ENCODE peak calls at places on chromosome 12, in five cellular contexts. One of them, this sample, is unnamed.

GRCh38 chr12:56714431-56714929 is 10.6 kb downstream of the NACA start:
- DNase-seq in DND-41: no peak
- DNase-seq in mammary epithelial cell: no peak
- DNase-seq in breast epithelium: no peak
- DNase-seq in AG04450: no peak
- DNase-seq in this sample: no peak

GRCh38 chr12:39490500-39491276 is 47.8 kb upstream of the KIF21A start:
- DNase-seq in DND-41: no peak
- DNase-seq in breast epithelium: no peak
- DNase-seq in AG04450: no peak
- DNase-seq in mammary epithelial cell: peak
- DNase-seq in this sample: no peak

GRCh38 chr12:106113042-106113441 is 25.7 kb downstream of the NUAK1 start:
- DNase-seq in DND-41: no peak
- DNase-seq in breast epithelium: no peak
- DNase-seq in AG04450: no peak
- DNase-seq in mammary epithelial cell: peak
- DNase-seq in this sample: peak

GRCh38 chr12:113418213-113418879 is 3.8 kb upstream of the SDSL start:
- DNase-seq in DND-41: no peak
- DNase-seq in breast epithelium: no peak
- DNase-seq in mammary epithelial cell: no peak
- DNase-seq in AG04450: no peak
- DNase-seq in this sample: peak

GRCh38 chr12:32265920-32266319 is 133.4 kb upstream of the FGD4 start:
- DNase-seq in breast epithelium: no peak
- DNase-seq in mammary epithelial cell: no peak
- DNase-seq in DND-41: no peak
- DNase-seq in AG04450: no peak
- DNase-seq in this sample: no peak

GRCh38 chr12:3496964-3497363 is 6.0 kb downstream of the PRMT8 start:
- DNase-seq in breast epithelium: no peak
- DNase-seq in AG04450: no peak
- DNase-seq in DND-41: no peak
- DNase-seq in mammary epithelial cell: peak
- DNase-seq in this sample: no peak

GRCh38 chr12:91109148-91109564 is 2.1 kb downstream of the LUM start:
- DNase-seq in AG04450: no peak
- DNase-seq in DND-41: peak
- DNase-seq in mammary epithelial cell: peak
- DNase-seq in breast epithelium: peak
- DNase-seq in this sample: peak

GRCh38 chr12:65825573-65826512 is 1.6 kb downstream of the HMGA2 start:
- DNase-seq in breast epithelium: no peak
- DNase-seq in mammary epithelial cell: no peak
- DNase-seq in DND-41: no peak
- DNase-seq in AG04450: no peak
- DNase-seq in this sample: peak

GRCh38 chr12:89470741-89471504 is 53.7 kb downstream of the GALNT4 start:
- DNase-seq in DND-41: no peak
- DNase-seq in breast epithelium: no peak
- DNase-seq in mammary epithelial cell: peak
- DNase-seq in AG04450: no peak
- DNase-seq in this sample: peak

GRCh38 chr12:96534339-96534738 is 45.0 kb downstream of the CFAP54 start:
- DNase-seq in breast epithelium: no peak
- DNase-seq in mammary epithelial cell: no peak
- DNase-seq in DND-41: no peak
- DNase-seq in AG04450: no peak
- DNase-seq in this sample: no peak

GRCh38 chr12:2212537-2212936 is 159.8 kb downstream of the CACNA1C start:
- DNase-seq in breast epithelium: no peak
- DNase-seq in AG04450: no peak
- DNase-seq in mammary epithelial cell: no peak
- DNase-seq in DND-41: no peak
- DNase-seq in this sample: no peak

GRCh38 chr12:93134893-93135285 is 205.8 kb upstream of the EEA1 start:
- DNase-seq in DND-41: no peak
- DNase-seq in mammary epithelial cell: no peak
- DNase-seq in AG04450: no peak
- DNase-seq in breast epithelium: no peak
- DNase-seq in this sample: no peak

GRCh38 chr12:131855521-131856142 is 27.4 kb downstream of the MMP17 start:
- DNase-seq in breast epithelium: no peak
- DNase-seq in mammary epithelial cell: no peak
- DNase-seq in DND-41: no peak
- DNase-seq in AG04450: no peak
- DNase-seq in this sample: no peak

GRCh38 chr12:118960161-118960560 is 21.2 kb upstream of the SRRM4 start:
- DNase-seq in breast epithelium: no peak
- DNase-seq in mammary epithelial cell: no peak
- DNase-seq in AG04450: no peak
- DNase-seq in DND-41: no peak
- DNase-seq in this sample: no peak

GRCh38 chr12:118958520-118958919 is 22.8 kb upstream of the SRRM4 start:
- DNase-seq in mammary epithelial cell: no peak
- DNase-seq in DND-41: no peak
- DNase-seq in AG04450: no peak
- DNase-seq in breast epithelium: no peak
- DNase-seq in this sample: no peak

GRCh38 chr12:118964988-118965387 is 16.4 kb upstream of the SRRM4 start:
- DNase-seq in AG04450: no peak
- DNase-seq in DND-41: no peak
- DNase-seq in breast epithelium: no peak
- DNase-seq in mammary epithelial cell: no peak
- DNase-seq in this sample: no peak

GRCh38 chr12:118960865-118961264 is 20.5 kb upstream of the SRRM4 start:
- DNase-seq in AG04450: no peak
- DNase-seq in breast epithelium: no peak
- DNase-seq in mammary epithelial cell: no peak
- DNase-seq in DND-41: no peak
- DNase-seq in this sample: no peak
- TF ChIP-seq CTCF in AG04450: no peak
- TF ChIP-seq CTCF in breast epithelium: no peak
- TF ChIP-seq CTCF in mammary epithelial cell: no peak
- TF ChIP-seq CTCF in DND-41: no peak
- TF ChIP-seq CTCF in this sample: no peak

GRCh38 chr12:54381136-54381535 is 3.4 kb downstream of the ZNF385A start:
- DNase-seq in mammary epithelial cell: no peak
- DNase-seq in DND-41: no peak
- DNase-seq in breast epithelium: no peak
- DNase-seq in AG04450: no peak
- DNase-seq in this sample: no peak

GRCh38 chr12:54376596-54377468 is 7.7 kb downstream of the ZNF385A start:
- DNase-seq in breast epithelium: no peak
- DNase-seq in DND-41: no peak
- DNase-seq in AG04450: no peak
- DNase-seq in mammary epithelial cell: no peak
- DNase-seq in this sample: peak

GRCh38 chr12:54379401-54380201 is 4.9 kb downstream of the ZNF385A start:
- DNase-seq in AG04450: peak
- DNase-seq in mammary epithelial cell: peak
- DNase-seq in breast epithelium: peak
- DNase-seq in DND-41: peak
- DNase-seq in this sample: peak

GRCh38 chr12:54377797-54378515 is 6.6 kb downstream of the ZNF385A start:
- DNase-seq in DND-41: no peak
- DNase-seq in mammary epithelial cell: no peak
- DNase-seq in AG04450: no peak
- DNase-seq in breast epithelium: no peak
- DNase-seq in this sample: no peak

DNA sequence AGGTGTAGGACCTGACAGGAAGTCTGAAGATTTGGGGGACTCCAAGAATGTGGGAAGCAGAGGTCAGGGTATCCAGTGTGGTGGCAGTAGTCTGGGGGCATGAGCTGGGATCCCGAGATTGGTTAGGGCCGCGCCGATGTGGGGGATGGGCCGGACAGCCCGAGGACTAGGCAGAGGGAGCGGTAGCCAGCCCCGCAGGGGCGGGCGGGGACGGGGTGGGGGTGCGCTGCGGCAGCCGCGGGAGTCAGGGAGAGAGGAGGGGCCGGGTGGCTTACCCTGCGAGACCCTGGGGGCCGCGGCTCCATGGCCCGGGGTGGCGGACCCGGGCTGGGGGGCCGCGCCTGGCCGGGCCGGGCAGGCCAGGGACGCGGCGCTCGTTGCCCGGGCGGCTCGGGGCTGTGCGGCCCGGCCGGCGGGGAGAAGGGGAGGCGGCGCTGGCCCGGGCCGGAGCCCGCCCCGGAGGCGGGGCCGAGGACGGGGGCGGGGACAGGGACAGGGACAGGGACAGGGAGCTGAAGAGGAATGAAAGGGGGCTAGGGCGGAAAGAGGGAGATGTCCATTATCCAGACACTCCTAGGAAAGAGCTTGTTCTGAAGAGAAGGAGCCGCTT is 5.6 kb downstream of the ZNF385A start:
- DNase-seq in DND-41: peak
- DNase-seq in breast epithelium: no peak
- DNase-seq in mammary epithelial cell: no peak
- DNase-seq in AG04450: no peak
- DNase-seq in this sample: no peak
- H3K4me3 ChIP-seq in DND-41: no peak
- H3K4me3 ChIP-seq in breast epithelium: peak
- H3K4me3 ChIP-seq in mammary epithelial cell: no peak
- H3K4me3 ChIP-seq in AG04450: peak
- H3K4me3 ChIP-seq in this sample: peak

GRCh38 chr12:54158581-54158980 is 30.2 kb downstream of the SMUG1 start:
- DNase-seq in mammary epithelial cell: no peak
- DNase-seq in AG04450: no peak
- DNase-seq in breast epithelium: no peak
- DNase-seq in DND-41: no peak
- DNase-seq in this sample: no peak

GRCh38 chr12:54160807-54161480 is 27.8 kb downstream of the SMUG1 start:
- DNase-seq in AG04450: no peak
- DNase-seq in mammary epithelial cell: no peak
- DNase-seq in DND-41: no peak
- DNase-seq in breast epithelium: no peak
- DNase-seq in this sample: no peak

GRCh38 chr12:54159549-54159948 is 29.2 kb downstream of the SMUG1 start:
- DNase-seq in DND-41: no peak
- DNase-seq in AG04450: no peak
- DNase-seq in mammary epithelial cell: no peak
- DNase-seq in breast epithelium: no peak
- DNase-seq in this sample: no peak

GRCh38 chr12:54160050-54160449 is 28.7 kb downstream of the SMUG1 start:
- DNase-seq in breast epithelium: no peak
- DNase-seq in AG04450: no peak
- DNase-seq in mammary epithelial cell: no peak
- DNase-seq in DND-41: no peak
- DNase-seq in this sample: no peak

DNA sequence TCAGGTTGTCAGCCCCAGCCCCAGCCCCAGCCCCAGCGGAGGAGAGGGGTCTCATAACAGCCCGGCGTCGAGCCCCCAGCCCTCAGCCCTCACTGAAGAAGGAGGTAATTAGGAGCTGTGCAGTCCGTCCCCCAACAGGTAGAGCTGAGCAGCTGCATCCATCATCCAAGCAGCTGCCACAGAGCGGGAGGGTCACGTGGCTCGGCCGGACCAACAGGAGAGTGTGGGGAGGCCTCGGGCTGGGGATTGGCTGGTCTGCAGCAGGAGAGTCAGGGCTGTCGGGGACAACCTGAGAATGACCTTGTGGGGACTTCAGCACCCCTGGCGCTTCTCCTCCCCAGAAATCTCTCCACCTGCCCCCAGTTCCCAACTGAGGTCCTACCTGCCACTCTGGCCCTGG is 29.6 kb downstream of the SMUG1 start:
- DNase-seq in mammary epithelial cell: peak
- DNase-seq in DND-41: no peak
- DNase-seq in breast epithelium: no peak
- DNase-seq in AG04450: no peak
- DNase-seq in this sample: no peak
- TF ChIP-seq CTCF in mammary epithelial cell: no peak
- TF ChIP-seq CTCF in DND-41: no peak
- TF ChIP-seq CTCF in breast epithelium: no peak
- TF ChIP-seq CTCF in AG04450: no peak
- TF ChIP-seq CTCF in this sample: no peak

DNA sequence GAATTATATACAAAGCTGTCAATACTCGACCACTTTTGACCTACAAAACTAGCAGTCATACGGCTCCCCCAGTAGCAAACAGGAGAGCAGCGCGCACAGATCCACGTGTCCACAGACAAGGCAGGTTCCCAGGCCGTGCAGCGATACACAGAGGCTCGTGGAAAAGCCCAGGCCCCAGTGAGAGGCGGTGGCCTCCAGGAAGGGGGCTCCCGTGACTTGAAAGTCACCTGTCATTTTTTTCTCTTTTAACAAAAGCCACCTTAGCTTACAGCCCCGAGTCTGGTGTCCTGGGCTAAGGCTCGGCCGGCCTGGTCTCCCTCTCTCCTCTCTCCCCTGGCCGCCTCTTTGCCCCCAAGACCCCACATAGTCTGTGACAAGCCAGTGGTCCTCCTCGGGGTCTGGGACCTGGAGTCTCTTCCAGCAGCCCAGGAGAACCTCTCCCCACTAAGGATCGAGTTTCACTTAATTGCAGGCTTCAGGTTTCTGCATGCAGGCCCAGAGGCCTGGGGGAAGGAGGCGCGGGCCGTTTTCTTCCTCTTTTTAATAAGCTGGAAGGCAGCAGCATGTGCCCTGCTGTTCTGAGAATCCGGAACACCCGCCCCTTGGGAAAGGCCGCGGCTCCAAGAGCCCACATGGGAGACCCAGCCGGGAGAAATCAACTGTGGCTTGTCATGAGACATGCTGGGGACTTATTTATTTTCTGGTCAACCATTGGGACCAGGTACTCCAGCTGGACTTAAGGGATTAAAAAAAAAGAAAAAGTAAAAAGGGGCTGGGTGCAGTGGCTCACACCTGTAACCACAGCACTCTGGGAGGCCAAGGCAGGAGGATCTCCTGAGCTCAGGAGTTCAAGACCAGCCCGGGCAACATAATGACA is 15.9 kb downstream of the NCOR2 start:
- DNase-seq in breast epithelium: peak
- DNase-seq in AG04450: no peak
- DNase-seq in DND-41: no peak
- DNase-seq in mammary epithelial cell: no peak
- DNase-seq in this sample: peak
- H3K4me3 ChIP-seq in breast epithelium: no peak
- H3K4me3 ChIP-seq in AG04450: no peak
- H3K4me3 ChIP-seq in DND-41: no peak
- H3K4me3 ChIP-seq in mammary epithelial cell: no peak
- H3K4me3 ChIP-seq in this sample: no peak

GRCh38 chr12:19882418-19882817 is 443.1 kb downstream of the AEBP2 start:
- DNase-seq in DND-41: no peak
- DNase-seq in breast epithelium: no peak
- DNase-seq in AG04450: no peak
- DNase-seq in mammary epithelial cell: no peak
- DNase-seq in this sample: peak
- TF ChIP-seq CTCF in DND-41: no peak
- TF ChIP-seq CTCF in breast epithelium: no peak
- TF ChIP-seq CTCF in AG04450: no peak
- TF ChIP-seq CTCF in mammary epithelial cell: no peak
- TF ChIP-seq CTCF in this sample: no peak